ENCODE peak calls at places on chromosomes 2 and 18, in ten cellular contexts. X is colonic mucosa, K is neuronal stem cell, H is GM23248, O is mucosa of descending colon, I is tibial nerve, F is hepatocyte, M is left ventricle myocardium inferior, N is SK-N-SH, E is ascending aorta. B is an unnamed sample.
A peak's percentile ranks its signal among the peaks of the same experiment; 100 is the strongest.

GRCh38 chr2:135839713-135840112 is 2.7 kb upstream of the LCT start:
- DNase-seq in N (peak; percentile 38), E (no peak), X (no peak), K (no peak), I (no peak), O (peak; percentile 21), F (no peak), M (no peak), H (peak; percentile 91), B (peak; percentile 63)

GRCh38 chr2:202185816-202186221 is 52.6 kb downstream of the SUMO1 start:
- DNase-seq in O (peak; percentile 16), I (no peak), H (peak; percentile 54), E (no peak), N (no peak), M (no peak), X (peak; percentile 25), F (no peak), K (no peak), B (peak; percentile 33)

GRCh38 chr2:112056626-112056987 is 1.5 kb downstream of the TMEM87B start:
- DNase-seq in I (no peak), O (no peak), M (no peak), E (no peak), N (no peak), F (no peak), H (no peak), X (no peak), K (no peak), B (no peak)

GRCh38 chr2:152176113-152176714 is 651 bp upstream of the STAM2 start:
- DNase-seq in K (no peak), E (no peak), N (no peak), F (no peak), M (no peak), I (no peak), X (no peak), O (no peak), H (peak; percentile 70), B (peak; percentile 23)

GRCh38 chr2:47339745-47340541 is 63.0 kb upstream of the MSH2 start:
- DNase-seq in E (no peak), N (no peak), K (no peak), O (peak; percentile 62), H (peak; percentile 83), X (peak; percentile 68), I (no peak), M (no peak), F (peak; percentile 60), B (peak; percentile 68)

GRCh38 chr2:127064642-127065250 is 42.2 kb downstream of the BIN1 start:
- DNase-seq in E (peak; percentile 97), I (peak; percentile 82), O (peak; percentile 69), K (peak; percentile 52), N (peak; percentile 80), F (peak; percentile 96), M (peak; percentile 86), H (peak; percentile 99), X (peak; percentile 81), B (peak; percentile 93)

GRCh38 chr2:208006833-208007232 is 18.5 kb downstream of the PLEKHM3 start:
- DNase-seq in F (no peak), E (no peak), H (peak; percentile 81), N (no peak), K (no peak), O (no peak), I (no peak), X (no peak), M (no peak), B (no peak)

GRCh38 chr2:54724560-54725342 is 1.3 kb downstream of the EML6 start:
- DNase-seq in H (peak; percentile 53), N (peak; percentile 81), I (no peak), F (peak; percentile 54), X (peak; percentile 40), M (peak; percentile 28), K (peak; percentile 45), O (peak; percentile 36), E (peak; percentile 65), B (no peak)

GRCh38 chr2:45843136-45843535 is 191.7 kb downstream of the PRKCE start:
- DNase-seq in H (no peak), I (no peak), F (no peak), M (no peak), E (no peak), K (no peak), X (no peak), O (no peak), N (no peak), B (no peak)

GRCh38 chr2:149716687-149717086 is 129.1 kb upstream of the MMADHC start:
- DNase-seq in E (no peak), K (peak; percentile 11), O (no peak), H (no peak), I (no peak), X (no peak), F (no peak), N (no peak), M (no peak), B (no peak)

GRCh38 chr2:231710751-231711676 is 2.7 kb downstream of the PTMA start:
- DNase-seq in H (peak; percentile 53), N (peak; percentile 54), O (peak; percentile 69), I (no peak), F (peak; percentile 55), K (no peak), M (peak; percentile 44), X (peak; percentile 60), E (peak; percentile 77), B (no peak)

GRCh38 chr2:26721267-26722032 is 28.9 kb downstream of the KCNK3 start:
- DNase-seq in X (peak; percentile 57), E (no peak), O (peak; percentile 53), F (no peak), M (no peak), I (no peak), K (no peak), N (no peak), H (no peak), B (no peak)

GRCh38 chr18:23143059-23143831 is 8.0 kb downstream of the CABLES1 start:
- DNase-seq in X (peak; percentile 75), M (no peak), I (no peak), H (peak; percentile 63), E (peak; percentile 74), K (no peak), O (peak; percentile 77), F (peak; percentile 70), N (no peak), B (no peak)

GRCh38 chr2:142938240-142938639 is 60.8 kb downstream of the KYNU start:
- DNase-seq in X (no peak), N (no peak), I (no peak), H (no peak), E (no peak), M (no peak), K (no peak), O (no peak), F (no peak), B (no peak)

GRCh38 chr2:65320042-65320711 is 92.5 kb downstream of the ACTR2 start:
- DNase-seq in K (no peak), F (peak; percentile 69), X (no peak), E (peak; percentile 59), N (no peak), O (no peak), H (peak; percentile 96), M (no peak), I (no peak), B (peak; percentile 91)

GRCh38 chr2:42385225-42385624 is 24.2 kb upstream of the COX7A2L start:
- DNase-seq in E (no peak), I (no peak), F (peak; percentile 52), M (no peak), X (peak; percentile 56), H (peak; percentile 9), O (peak; percentile 57), K (no peak), N (no peak), B (no peak)

GRCh38 chr2:239944706-239945551 is 80.2 kb downstream of the NDUFA10 start:
- DNase-seq in X (no peak), I (no peak), H (no peak), K (no peak), F (no peak), N (no peak), E (peak; percentile 63), O (no peak), M (peak; percentile 28), B (peak; percentile 5)

GRCh38 chr2:111173856-111174255 is 53.1 kb downstream of the BCL2L11 start:
- DNase-seq in I (no peak), E (no peak), X (no peak), F (no peak), O (no peak), N (no peak), M (no peak), K (no peak), H (no peak), B (no peak)

GRCh38 chr2:97657986-97658690 is 5.7 kb downstream of the ACTR1B start:
- DNase-seq in I (no peak), F (no peak), E (no peak), O (no peak), H (no peak), X (no peak), K (no peak), N (no peak), M (no peak), B (no peak)
- H3K36me3 ChIP-seq in I (peaks cover 76% of the 10 kb centered on the region), F (no peaks in the 10 kb centered on the region), E (peaks cover 38% of the 10 kb centered on the region), O (no peaks in the 10 kb centered on the region), H (peaks cover 12% of the 10 kb centered on the region), X (peaks cover 10% of the 10 kb centered on the region), K (peaks cover 72% of the 10 kb centered on the region), N (peaks cover 18% of the 10 kb centered on the region), M (peaks cover 51% of the 10 kb centered on the region), B (peaks cover 31% of the 10 kb centered on the region)

GRCh38 chr2:169637620-169638019 is 53.5 kb downstream of the PPIG start:
- DNase-seq in E (no peak), I (no peak), N (no peak), F (no peak), M (no peak), H (peak; percentile 74), K (no peak), X (no peak), O (no peak), B (peak; percentile 1)

GRCh38 chr2:169640104-169640503 is 54.1 kb downstream of the CFAP210 start:
- DNase-seq in I (no peak), F (no peak), N (no peak), E (no peak), M (no peak), K (no peak), X (no peak), O (no peak), H (no peak), B (no peak)

GRCh38 chr2:169641464-169641863 is 52.7 kb downstream of the CFAP210 start:
- DNase-seq in M (no peak), H (no peak), F (no peak), I (no peak), E (no peak), N (no peak), X (no peak), K (no peak), O (no peak), B (no peak)

GRCh38 chr2:169636440-169637097 is 52.4 kb downstream of the PPIG start:
- DNase-seq in N (no peak), H (no peak), K (no peak), M (no peak), O (no peak), X (no peak), I (no peak), E (no peak), F (no peak), B (no peak)
- H3K36me3 ChIP-seq in N (peaks cover 77% of the 10 kb centered on the region), H (peaks cover 60% of the 10 kb centered on the region), K (peaks cover 92% of the 10 kb centered on the region), M (peaks cover 66% of the 10 kb centered on the region), O (peaks cover 5% of the 10 kb centered on the region), X (no peaks in the 10 kb centered on the region), I (peaks cover 65% of the 10 kb centered on the region), E (peaks cover 55% of the 10 kb centered on the region), F (peaks cover 4% of the 10 kb centered on the region), B (peaks cover 17% of the 10 kb centered on the region)

GRCh38 chr2:159728645-159729044 is 16.3 kb downstream of the MARCHF7 start:
- DNase-seq in K (no peak), F (no peak), O (no peak), E (no peak), I (no peak), M (no peak), N (no peak), X (no peak), H (no peak), B (no peak)
- H3K36me3 ChIP-seq in K (peaks cover 92% of the 10 kb centered on the region), F (peaks cover 2% of the 10 kb centered on the region), O (peaks cover 5% of the 10 kb centered on the region), E (peaks cover 18% of the 10 kb centered on the region), I (peaks cover 52% of the 10 kb centered on the region), M (peaks cover 54% of the 10 kb centered on the region), N (peaks cover 88% of the 10 kb centered on the region), X (no peaks in the 10 kb centered on the region), H (peaks cover 69% of the 10 kb centered on the region), B (peaks cover 24% of the 10 kb centered on the region)

GRCh38 chr18:32469691-32470131 is 971 bp downstream of the GAREM1 start:
- DNase-seq in X (peak; percentile 29), I (no peak), H (peak; percentile 45), F (peak; percentile 7), M (no peak), N (no peak), K (peak; percentile 15), E (no peak), O (peak; percentile 21), B (no peak)
- H3K36me3 ChIP-seq in X (no peaks in the 10 kb centered on the region), I (no peaks in the 10 kb centered on the region), H (no peaks in the 10 kb centered on the region), F (no peaks in the 10 kb centered on the region), M (no peaks in the 10 kb centered on the region), N (no peaks in the 10 kb centered on the region), K (no peaks in the 10 kb centered on the region), E (no peaks in the 10 kb centered on the region), O (no peaks in the 10 kb centered on the region), B (no peaks in the 10 kb centered on the region)

B was measured in brain microvascular endothelial cell.